ENCODE peak calls at places on chromosome 15, in five cellular contexts. One of them, this sample, is unnamed.

GRCh38 chr15:31366169-31366734 is 39.6 kb downstream of the KLF13 start:
- DNase-seq in A673: peak; percentile 55
- DNase-seq in A549: no peak
- DNase-seq in NB4: peak; percentile 48
- DNase-seq in NT2/D1: no peak
- DNase-seq in this sample: no peak

GRCh38 chr15:82043726-82044372 is 2.0 kb downstream of the MEX3B start:
- DNase-seq in A673: no peak
- DNase-seq in A549: no peak
- DNase-seq in NB4: no peak
- DNase-seq in NT2/D1: no peak
- DNase-seq in this sample: no peak

GRCh38 chr15:31499953-31500808 is 173.5 kb downstream of the KLF13 start:
- DNase-seq in A673: no peak
- DNase-seq in A549: no peak
- DNase-seq in NB4: no peak
- DNase-seq in NT2/D1: no peak
- DNase-seq in this sample: no peak

GRCh38 chr15:65870889-65871533 is 1.7 kb downstream of the RAB11A start:
- DNase-seq in A673: peak; percentile 65
- DNase-seq in A549: peak; percentile 79
- DNase-seq in NB4: peak; percentile 58
- DNase-seq in NT2/D1: no peak
- DNase-seq in this sample: peak; percentile 60

GRCh38 chr15:31160740-31161495 is 59.4 kb upstream of the TRPM1 start:
- DNase-seq in A673: no peak
- DNase-seq in A549: no peak
- DNase-seq in NB4: no peak
- DNase-seq in NT2/D1: no peak
- DNase-seq in this sample: no peak

GRCh38 chr15:58369261-58369699 is 62.5 kb upstream of the LIPC start:
- DNase-seq in A673: no peak
- DNase-seq in A549: no peak
- DNase-seq in NB4: no peak
- DNase-seq in NT2/D1: no peak
- DNase-seq in this sample: peak; percentile 28

GRCh38 chr15:84082739-84083138 is 152.8 kb upstream of the GOLGA6L4 start:
- DNase-seq in A673: peak; percentile 71
- DNase-seq in A549: no peak
- DNase-seq in NB4: no peak
- DNase-seq in NT2/D1: no peak
- DNase-seq in this sample: no peak

GRCh38 chr15:40029979-40030893 is 8.7 kb downstream of the SRP14 start:
- DNase-seq in A673: peak; percentile 47
- DNase-seq in A549: no peak
- DNase-seq in NB4: peak; percentile 38
- DNase-seq in NT2/D1: no peak
- DNase-seq in this sample: no peak

GRCh38 chr15:42131826-42132806 is 24.3 kb downstream of the PLA2G4F start:
- DNase-seq in A673: peak; percentile 71
- DNase-seq in A549: no peak
- DNase-seq in NB4: no peak
- DNase-seq in NT2/D1: no peak
- DNase-seq in this sample: no peak

GRCh38 chr15:76163429-76164020 is 103.7 kb downstream of the TMEM266 start:
- DNase-seq in A673: no peak
- DNase-seq in A549: no peak
- DNase-seq in NB4: peak; percentile 36
- DNase-seq in NT2/D1: no peak
- DNase-seq in this sample: no peak

GRCh38 chr15:42285042-42285441 is 11.8 kb upstream of the TMEM87A start:
- DNase-seq in A673: no peak
- DNase-seq in A549: no peak
- DNase-seq in NB4: peak; percentile 83
- DNase-seq in NT2/D1: no peak
- DNase-seq in this sample: no peak

GRCh38 chr15:49423906-49424520 is 971 bp downstream of the FGF7 start:
- DNase-seq in A673: no peak
- DNase-seq in A549: no peak
- DNase-seq in NB4: no peak
- DNase-seq in NT2/D1: no peak
- DNase-seq in this sample: no peak

GRCh38 chr15:54159044-54159443 is 180.8 kb downstream of the UNC13C start:
- DNase-seq in A673: no peak
- DNase-seq in A549: no peak
- DNase-seq in NB4: no peak
- DNase-seq in NT2/D1: no peak
- DNase-seq in this sample: no peak

GRCh38 chr15:43266834-43267233 is at the start of gene TGM5:
- DNase-seq in A673: no peak
- DNase-seq in A549: no peak
- DNase-seq in NB4: no peak
- DNase-seq in NT2/D1: no peak
- DNase-seq in this sample: no peak

GRCh38 chr15:70250208-70251201 is 152.8 kb upstream of the TLE3 start:
- DNase-seq in A673: no peak
- DNase-seq in A549: no peak
- DNase-seq in NB4: no peak
- DNase-seq in NT2/D1: no peak
- DNase-seq in this sample: no peak

GRCh38 chr15:29070471-29071192 is 184.9 kb downstream of the APBA2 start:
- DNase-seq in A673: no peak
- DNase-seq in A549: no peak
- DNase-seq in NB4: no peak
- DNase-seq in NT2/D1: no peak
- DNase-seq in this sample: no peak

GRCh38 chr15:36332301-36332700 is 247.1 kb upstream of the CDIN1 start:
- DNase-seq in A673: no peak
- DNase-seq in A549: no peak
- DNase-seq in NB4: no peak
- DNase-seq in NT2/D1: no peak
- DNase-seq in this sample: no peak

GRCh38 chr15:43204016-43204901 is 16.6 kb downstream of the EPB42 start:
- DNase-seq in A673: peak; percentile 73
- DNase-seq in A549: peak; percentile 38
- DNase-seq in NB4: peak; percentile 56
- DNase-seq in NT2/D1: no peak
- DNase-seq in this sample: peak; percentile 30

GRCh38 chr15:74994236-74994635 is 1.1 kb upstream of the SCAMP5 start:
- DNase-seq in A673: no peak
- DNase-seq in A549: no peak
- DNase-seq in NB4: no peak
- DNase-seq in NT2/D1: no peak
- DNase-seq in this sample: no peak

GRCh38 chr15:62066663-62067447 is at the start of gene C2CD4A:
- DNase-seq in A673: peak; percentile 69
- DNase-seq in A549: peak; percentile 27
- DNase-seq in NB4: peak; percentile 52
- DNase-seq in NT2/D1: peak; percentile 69
- DNase-seq in this sample: peak; percentile 39

GRCh38 chr15:93170320-93170719 is 81.3 kb upstream of the RGMA start:
- DNase-seq in A673: no peak
- DNase-seq in A549: no peak
- DNase-seq in NB4: no peak
- DNase-seq in NT2/D1: no peak
- DNase-seq in this sample: no peak

GRCh38 chr15:52159645-52160044 is 31.5 kb downstream of the GNB5 start:
- DNase-seq in A673: no peak
- DNase-seq in A549: no peak
- DNase-seq in NB4: no peak
- DNase-seq in NT2/D1: no peak
- DNase-seq in this sample: no peak

GRCh38 chr15:33662014-33662413 is 306.3 kb upstream of the CHRM5 start:
- DNase-seq in A673: no peak
- DNase-seq in A549: no peak
- DNase-seq in NB4: no peak
- DNase-seq in NT2/D1: no peak
- DNase-seq in this sample: no peak

GRCh38 chr15:82393671-82394070 is 35.9 kb upstream of the GOLGA6L9 start:
- DNase-seq in A673: no peak
- DNase-seq in A549: no peak
- DNase-seq in NB4: no peak
- DNase-seq in NT2/D1: no peak
- DNase-seq in this sample: no peak

GRCh38 chr15:72136170-72137051 is 18.2 kb downstream of the SENP8 start:
- DNase-seq in A673: no peak
- DNase-seq in A549: no peak
- DNase-seq in NB4: no peak
- DNase-seq in NT2/D1: no peak
- DNase-seq in this sample: no peak

GRCh38 chr15:23497710-23498111 is 50.7 kb upstream of the GOLGA6L2 start:
- DNase-seq in A673: peak; percentile 6
- DNase-seq in A549: no peak
- DNase-seq in NB4: peak; percentile 24
- DNase-seq in NT2/D1: no peak
- DNase-seq in this sample: peak; percentile 52

GRCh38 chr15:40002295-40002694 is 36.7 kb downstream of the SRP14 start:
- DNase-seq in A673: no peak
- DNase-seq in A549: peak; percentile 29
- DNase-seq in NB4: no peak
- DNase-seq in NT2/D1: no peak
- DNase-seq in this sample: no peak

GRCh38 chr15:39360417-39360816 is 220.5 kb upstream of the THBS1 start:
- DNase-seq in A673: no peak
- DNase-seq in A549: no peak
- DNase-seq in NB4: no peak
- DNase-seq in NT2/D1: no peak
- DNase-seq in this sample: no peak

GRCh38 chr15:65612616-65612946 is 1.6 kb upstream of the INTS14 start:
- DNase-seq in A673: no peak
- DNase-seq in A549: no peak
- DNase-seq in NB4: no peak
- DNase-seq in NT2/D1: no peak
- DNase-seq in this sample: no peak

GRCh38 chr15:50238263-50238662 is 27.3 kb downstream of the HDC start:
- DNase-seq in A673: no peak
- DNase-seq in A549: no peak
- DNase-seq in NB4: no peak
- DNase-seq in NT2/D1: no peak
- DNase-seq in this sample: no peak

GRCh38 chr15:26841941-26842340 is 24.9 kb upstream of the GABRA5 start:
- DNase-seq in A673: no peak
- DNase-seq in A549: no peak
- DNase-seq in NB4: no peak
- DNase-seq in NT2/D1: no peak
- DNase-seq in this sample: no peak

GRCh38 chr15:77857419-77857818 is 220.1 kb downstream of the TBC1D2B start:
- DNase-seq in A673: no peak
- DNase-seq in A549: no peak
- DNase-seq in NB4: no peak
- DNase-seq in NT2/D1: no peak
- DNase-seq in this sample: no peak

GRCh38 chr15:65962187-65962586 is 92.9 kb downstream of the RAB11A start:
- DNase-seq in A673: no peak
- DNase-seq in A549: no peak
- DNase-seq in NB4: no peak
- DNase-seq in NT2/D1: no peak
- DNase-seq in this sample: no peak

GRCh38 chr15:84749111-84749991 is 959 bp downstream of the ZNF592 start:
- DNase-seq in A673: peak; percentile 42
- DNase-seq in A549: no peak
- DNase-seq in NB4: peak; percentile 86
- DNase-seq in NT2/D1: no peak
- DNase-seq in this sample: peak; percentile 51

GRCh38 chr15:80906159-80906775 is 83.4 kb downstream of the MESD start:
- DNase-seq in A673: no peak
- DNase-seq in A549: no peak
- DNase-seq in NB4: no peak
- DNase-seq in NT2/D1: no peak
- DNase-seq in this sample: no peak

GRCh38 chr15:99592135-99592845 is 26.5 kb downstream of the MEF2A start:
- DNase-seq in A673: peak; percentile 55
- DNase-seq in A549: no peak
- DNase-seq in NB4: no peak
- DNase-seq in NT2/D1: no peak
- DNase-seq in this sample: no peak

GRCh38 chr15:34726407-34727100 is 28.2 kb downstream of the GJD2 start:
- DNase-seq in A673: no peak
- DNase-seq in A549: no peak
- DNase-seq in NB4: no peak
- DNase-seq in NT2/D1: peak; percentile 48
- DNase-seq in this sample: no peak

GRCh38 chr15:67193223-67194009 is 61.0 kb downstream of the AAGAB start:
- DNase-seq in A673: no peak
- DNase-seq in A549: no peak
- DNase-seq in NB4: no peak
- DNase-seq in NT2/D1: no peak
- DNase-seq in this sample: no peak

GRCh38 chr15:69031013-69032001 is 16.8 kb downstream of the NOX5 start:
- DNase-seq in A673: peak; percentile 65
- DNase-seq in A549: peak; percentile 82
- DNase-seq in NB4: peak; percentile 60
- DNase-seq in NT2/D1: peak; percentile 68
- DNase-seq in this sample: no peak
- H3K4me3 ChIP-seq in A673: peak overlapping the region; percentile 42
- H3K4me3 ChIP-seq in A549: peak overlapping the region; percentile 47
- H3K4me3 ChIP-seq in NB4: no peak overlapping the region
- H3K4me3 ChIP-seq in NT2/D1: peak overlapping the region; percentile 42
- H3K4me3 ChIP-seq in this sample: no peak overlapping the region

DNA sequence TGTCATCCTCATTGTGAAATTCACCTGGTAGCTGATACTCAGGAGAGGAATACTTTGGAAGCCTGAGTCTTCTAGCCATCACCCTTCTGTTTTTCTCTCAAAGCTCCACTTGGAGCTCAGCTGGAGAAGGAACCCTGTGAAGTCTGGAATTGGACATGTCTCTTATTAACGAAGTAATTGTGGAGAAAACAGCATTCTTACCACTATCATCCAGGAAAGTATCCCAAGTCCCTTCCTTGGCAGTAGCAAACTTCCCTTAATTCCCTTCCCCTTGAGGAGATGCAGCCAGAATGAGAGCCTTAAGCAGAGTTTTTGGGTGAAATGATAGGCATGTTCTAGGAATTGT is 30.7 kb upstream of the TCF12 start:
- DNase-seq in A673: no peak
- DNase-seq in A549: no peak
- DNase-seq in NB4: no peak
- DNase-seq in NT2/D1: no peak
- DNase-seq in this sample: no peak
- H3K4me3 ChIP-seq in A673: peak overlapping the region; percentile 55
- H3K4me3 ChIP-seq in A549: peak overlapping the region; percentile 53
- H3K4me3 ChIP-seq in NB4: peak overlapping the region; percentile 73
- H3K4me3 ChIP-seq in NT2/D1: peak overlapping the region; percentile 54
- H3K4me3 ChIP-seq in this sample: no peak overlapping the region

GRCh38 chr15:73993211-73993994 is 1.1 kb upstream of the PML start:
- DNase-seq in A673: no peak
- DNase-seq in A549: no peak
- DNase-seq in NB4: no peak
- DNase-seq in NT2/D1: no peak
- DNase-seq in this sample: no peak
- H3K4me3 ChIP-seq in A673: peak overlapping the region; percentile 80
- H3K4me3 ChIP-seq in A549: peak overlapping the region; percentile 98
- H3K4me3 ChIP-seq in NB4: no peak overlapping the region
- H3K4me3 ChIP-seq in NT2/D1: peak overlapping the region; percentile 72
- H3K4me3 ChIP-seq in this sample: peak overlapping the region; percentile 94

GRCh38 chr15:64429448-64429847 is 30.9 kb upstream of the ZNF609 start:
- DNase-seq in A673: no peak
- DNase-seq in A549: no peak
- DNase-seq in NB4: peak; percentile 44
- DNase-seq in NT2/D1: no peak
- DNase-seq in this sample: peak; percentile 37
- H3K4me3 ChIP-seq in A673: no peak overlapping the region
- H3K4me3 ChIP-seq in A549: no peak overlapping the region
- H3K4me3 ChIP-seq in NB4: no peak overlapping the region
- H3K4me3 ChIP-seq in NT2/D1: no peak overlapping the region
- H3K4me3 ChIP-seq in this sample: no peak overlapping the region